ENCODE peak calls at places on chromosomes 6 and 20, in four cellular contexts. V, E, Q and M are unnamed samples.

GRCh38 chr6:154164397-154164796 is 125.4 kb downstream of the OPRM1 start:
- DNase-seq in V (no peak), E (no peak), Q (no peak), M (peak; percentile 90)

GRCh38 chr6:161836643-161837448 is 563.0 kb upstream of the AGPAT4 start:
- DNase-seq in V (no peak), E (no peak), Q (no peak), M (no peak)

GRCh38 chr6:32933661-32934085 is 7.2 kb downstream of the HLA-DMB start:
- DNase-seq in V (peak; percentile 63), E (peak; percentile 64), Q (no peak), M (peak; percentile 78)

GRCh38 chr6:79872986-79873385 is 74.4 kb downstream of the ELOVL4 start:
- DNase-seq in V (no peak), E (no peak), Q (peak; percentile 43), M (no peak)

GRCh38 chr6:44304282-44305199 is 8.6 kb downstream of the AARS2 start:
- DNase-seq in V (no peak), E (peak; percentile 33), Q (no peak), M (peak; percentile 11)

GRCh38 chr6:110432285-110432899 is 17.0 kb upstream of the DDO start:
- DNase-seq in V (no peak), E (no peak), Q (peak; percentile 70), M (no peak)

GRCh38 chr6:157135691-157136090 is 187.6 kb downstream of the TMEM242 start:
- DNase-seq in V (no peak), E (no peak), Q (no peak), M (no peak)

GRCh38 chr20:4483481-4483880 is 238.2 kb upstream of the PRND start:
- DNase-seq in V (no peak), E (no peak), Q (no peak), M (no peak)